ENCODE peak calls at places on chromosomes 11 and 22, in five cellular contexts. S, Z, R, M and Q are unnamed samples.

GRCh38 chr22:35008213-35008612 is 57.7 kb upstream of the ISX start:
- DNase-seq in S (no peak), Z (no peak), R (no peak), M (no peak), Q (no peak)

GRCh38 chr22:38461057-38461413 is 6.0 kb upstream of the KCNJ4 start:
- DNase-seq in S (no peak), Z (no peak), R (no peak), M (no peak), Q (no peak)

GRCh38 chr22:26894766-26895485 is 237.5 kb downstream of the MIAT start:
- DNase-seq in S (peak), Z (no peak), R (no peak), M (peak), Q (no peak)

GRCh38 chr11:116415095-116415494 is 357.7 kb downstream of the BUD13 start:
- DNase-seq in S (peak), Z (no peak), R (no peak), M (no peak), Q (no peak)

GRCh38 chr22:31752096-31752847 is 1.5 kb upstream of the DEPDC5 start:
- DNase-seq in S (no peak), Z (no peak), R (no peak), M (no peak), Q (no peak)

GRCh38 chr11:3049430-3050243 is 7.6 kb downstream of the CARS1 start:
- DNase-seq in S (peak), Z (peak), R (peak), M (peak), Q (peak)

GRCh38 chr11:121670792-121671275 is 218.1 kb upstream of the SORL1-AS1 start:
- DNase-seq in S (peak), Z (no peak), R (no peak), M (peak), Q (no peak)

GRCh38 chr22:38067771-38068360 is 10.7 kb downstream of the PICK1 start:
- DNase-seq in S (no peak), Z (no peak), R (no peak), M (no peak), Q (no peak)

GRCh38 chr11:67053896-67054850 is 2.5 kb upstream of the RHOD start:
- DNase-seq in S (peak), Z (no peak), R (peak), M (peak), Q (no peak)

GRCh38 chr22:31944700-31945477 is 554 bp downstream of the YWHAH start:
- DNase-seq in S (no peak), Z (peak), R (peak), M (peak), Q (no peak)

GRCh38 chr22:37256075-37256726 is 12.1 kb upstream of the RAC2 start:
- DNase-seq in S (no peak), Z (peak), R (peak), M (no peak), Q (no peak)

GRCh38 chr11:106156290-106156937 is 79.0 kb downstream of the AASDHPPT start:
- DNase-seq in S (peak), Z (no peak), R (no peak), M (peak), Q (peak)

GRCh38 chr11:62431171-62431895 is 12.5 kb downstream of the SCGB1A1 start:
- DNase-seq in S (no peak), Z (no peak), R (no peak), M (peak), Q (no peak)

GRCh38 chr22:33723915-33724314 is 196.4 kb downstream of the LARGE1 start:
- DNase-seq in S (no peak), Z (no peak), R (no peak), M (no peak), Q (no peak)

GRCh38 chr11:28659716-28660348 is 551.6 kb downstream of the METTL15 start:
- DNase-seq in S (no peak), Z (no peak), R (no peak), M (peak), Q (no peak)

GRCh38 chr11:30143098-30143705 is 87.6 kb upstream of the FSHB start:
- DNase-seq in S (peak), Z (no peak), R (no peak), M (peak), Q (no peak)

GRCh38 chr11:118659956-118660645 is 19.3 kb downstream of the TREH start:
- DNase-seq in S (no peak), Z (no peak), R (no peak), M (no peak), Q (no peak)

GRCh38 chr22:46003271-46004091 is 26.5 kb upstream of the WNT7B start:
- DNase-seq in S (no peak), Z (peak), R (no peak), M (no peak), Q (no peak)

GRCh38 chr11:14029971-14030531 is 67.5 kb downstream of the SPON1 start:
- DNase-seq in S (no peak), Z (peak), R (peak), M (peak), Q (peak)

GRCh38 chr22:32353292-32353691 is 4.4 kb upstream of the RFPL3 start:
- DNase-seq in S (no peak), Z (no peak), R (no peak), M (no peak), Q (no peak)

GRCh38 chr11:37502202-37502601 is 904.2 kb upstream of the RAG2 start:
- DNase-seq in S (no peak), Z (no peak), R (no peak), M (peak), Q (no peak)

GRCh38 chr11:58998480-58999290 is 59.4 kb downstream of the GLYATL1 start:
- DNase-seq in S (no peak), Z (no peak), R (no peak), M (no peak), Q (no peak)

GRCh38 chr22:44330727-44331660 is 18.2 kb upstream of the SHISAL1 start:
- DNase-seq in S (no peak), Z (no peak), R (no peak), M (peak), Q (no peak)

GRCh38 chr11:130645164-130645859 is 196.9 kb downstream of the ADAMTS15 start:
- DNase-seq in S (no peak), Z (no peak), R (no peak), M (no peak), Q (peak)

GRCh38 chr11:86152006-86152862 is 83.3 kb upstream of the PICALM start:
- DNase-seq in S (no peak), Z (no peak), R (no peak), M (peak), Q (no peak)

GRCh38 chr11:44263711-44264110 is 46.2 kb downstream of the ALX4 start:
- DNase-seq in S (no peak), Z (no peak), R (no peak), M (no peak), Q (no peak)

DNA sequence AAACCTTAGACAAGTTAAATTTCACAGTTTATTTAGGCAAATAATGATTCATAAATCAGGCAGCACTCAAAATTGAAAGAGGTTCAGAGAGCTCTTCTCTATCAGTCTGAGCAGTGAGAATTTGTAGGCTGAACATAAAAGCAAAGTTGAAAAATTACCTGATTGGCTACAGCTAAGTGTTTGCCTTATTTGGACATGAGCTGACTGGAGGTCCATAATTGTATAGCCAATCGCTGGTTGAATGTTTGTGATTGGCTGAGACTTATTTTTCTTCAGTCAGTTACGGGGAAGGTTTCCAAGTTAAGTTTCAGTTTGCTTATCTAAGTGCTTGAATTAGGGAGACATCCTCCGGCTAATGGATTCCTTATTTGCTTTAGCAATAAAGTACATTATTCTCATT is 527.5 kb downstream of the CNTN5 start:
- DNase-seq in S (no peak), Z (no peak), R (no peak), M (no peak), Q (no peak)
- H3K4me3 ChIP-seq in S (no peak), Z (no peak), R (no peak), M (peak), Q (no peak)

DNA sequence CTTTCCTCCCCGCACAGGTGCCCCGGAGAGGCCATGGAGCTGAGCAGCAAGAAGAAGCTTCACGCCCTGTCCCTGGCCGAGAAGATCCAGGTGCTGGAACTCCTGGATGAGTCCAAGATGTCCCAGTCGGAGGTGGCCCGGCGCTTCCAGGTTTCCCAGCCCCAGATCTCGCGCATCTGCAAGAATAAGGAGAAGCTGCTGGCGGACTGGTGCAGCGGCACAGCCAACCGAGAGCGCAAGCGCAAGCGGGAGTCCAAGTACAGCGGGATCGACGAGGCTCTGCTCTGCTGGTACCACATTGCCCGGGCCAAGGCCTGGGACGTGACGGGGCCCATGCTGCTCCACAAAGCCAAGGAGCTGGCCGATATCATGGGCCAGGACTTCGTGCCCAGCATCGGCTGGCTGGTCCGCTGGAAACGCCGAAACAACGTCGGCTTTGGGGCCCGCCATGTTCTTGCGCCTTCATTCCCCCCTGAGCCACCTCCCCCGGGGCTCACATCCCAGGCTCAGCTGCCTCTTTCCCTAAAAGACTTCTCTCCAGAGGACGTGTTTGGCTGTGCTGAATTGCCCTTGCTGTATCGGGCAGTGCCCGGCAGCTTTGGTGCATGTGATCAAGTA is 1.3 kb downstream of the TIGD3 start:
- DNase-seq in S (no peak), Z (peak), R (peak), M (peak), Q (no peak)
- H3K4me3 ChIP-seq in S (peak), Z (peak), R (no peak), M (peak), Q (no peak)

GRCh38 chr22:23144926-23145906 is at the start of gene RAB36:
- DNase-seq in S (peak), Z (peak), R (peak), M (peak), Q (peak)
- H3K4me3 ChIP-seq in S (peak), Z (peak), R (peak), M (peak), Q (peak)

GRCh38 chr11:102293873-102294601 is 23.2 kb upstream of the BIRC3 start:
- DNase-seq in S (no peak), Z (no peak), R (no peak), M (peak), Q (no peak)
- H3K4me3 ChIP-seq in S (no peak), Z (peak), R (no peak), M (no peak), Q (no peak)

DNA sequence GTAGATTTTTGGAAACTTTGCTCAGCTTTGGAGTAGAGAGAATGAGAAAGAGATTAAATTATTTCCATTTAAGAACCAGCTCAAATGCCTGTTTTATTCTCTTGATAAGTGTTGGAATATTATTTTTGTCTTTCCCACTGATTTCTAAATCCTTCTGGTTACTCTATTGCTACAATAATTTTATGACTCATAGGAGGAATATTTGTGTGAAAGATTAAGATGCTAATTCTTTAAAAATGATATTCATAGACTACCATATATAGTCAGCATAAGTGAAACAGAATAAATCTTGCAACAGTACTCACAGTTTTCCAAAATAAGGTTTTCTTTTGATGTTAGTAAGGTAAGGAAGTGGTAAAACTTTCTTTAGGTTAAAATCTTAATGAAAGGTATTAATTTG is 60.9 kb downstream of the YAP1 start:
- DNase-seq in S (peak), Z (no peak), R (no peak), M (peak), Q (no peak)
- H3K4me3 ChIP-seq in S (no peak), Z (no peak), R (no peak), M (peak), Q (no peak)

GRCh38 chr22:42282943-42283287 is 12.5 kb upstream of the TCF20 start:
- DNase-seq in S (no peak), Z (no peak), R (no peak), M (no peak), Q (no peak)

GRCh38 chr22:42285604-42286003 is 15.2 kb upstream of the TCF20 start:
- DNase-seq in S (no peak), Z (no peak), R (no peak), M (no peak), Q (no peak)

GRCh38 chr22:42283288-42284229 is 13.1 kb upstream of the TCF20 start:
- DNase-seq in S (no peak), Z (peak), R (peak), M (peak), Q (no peak)

GRCh38 chr22:42284643-42285181 is 14.3 kb upstream of the TCF20 start:
- DNase-seq in S (no peak), Z (peak), R (peak), M (no peak), Q (no peak)

DNA sequence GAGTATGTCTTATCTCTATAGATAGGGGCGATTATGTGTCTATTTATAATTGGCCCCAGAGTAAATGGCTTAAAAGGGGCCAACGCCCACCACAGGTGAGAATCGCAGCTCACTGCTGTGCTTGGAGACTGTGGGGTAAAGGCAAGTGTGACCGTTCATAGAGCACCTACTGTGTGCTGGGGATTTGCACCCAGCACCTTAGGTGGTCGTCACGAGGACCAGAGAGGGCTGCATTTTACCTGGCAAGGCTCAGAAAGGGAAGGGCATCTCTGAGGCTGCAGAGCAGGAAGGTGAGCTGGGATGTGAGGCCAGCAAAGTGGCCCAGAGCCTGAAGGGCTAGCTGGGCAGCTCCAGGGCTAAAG is 13.8 kb upstream of the TCF20 start:
- DNase-seq in S (no peak), Z (no peak), R (peak), M (no peak), Q (no peak)
- H3K4me3 ChIP-seq in S (no peak), Z (no peak), R (no peak), M (no peak), Q (no peak)

GRCh38 chr11:60378359-60378758 is at the start of gene MS4A7:
- DNase-seq in S (no peak), Z (peak), R (peak), M (no peak), Q (no peak)
- H3K4me3 ChIP-seq in S (no peak), Z (peak), R (peak), M (no peak), Q (no peak)

GRCh38 chr11:812390-812789 is 2.6 kb downstream of the RPLP2 start:
- DNase-seq in S (no peak), Z (no peak), R (no peak), M (no peak), Q (no peak)

GRCh38 chr11:811446-812245 is 1.9 kb downstream of the RPLP2 start:
- DNase-seq in S (no peak), Z (no peak), R (no peak), M (peak), Q (no peak)

GRCh38 chr11:815675-816432 is 2.9 kb upstream of the PNPLA2 start:
- DNase-seq in S (no peak), Z (no peak), R (no peak), M (no peak), Q (no peak)

GRCh38 chr11:813037-813436 is 3.3 kb downstream of the RPLP2 start:
- DNase-seq in S (no peak), Z (no peak), R (no peak), M (no peak), Q (no peak)

DNA sequence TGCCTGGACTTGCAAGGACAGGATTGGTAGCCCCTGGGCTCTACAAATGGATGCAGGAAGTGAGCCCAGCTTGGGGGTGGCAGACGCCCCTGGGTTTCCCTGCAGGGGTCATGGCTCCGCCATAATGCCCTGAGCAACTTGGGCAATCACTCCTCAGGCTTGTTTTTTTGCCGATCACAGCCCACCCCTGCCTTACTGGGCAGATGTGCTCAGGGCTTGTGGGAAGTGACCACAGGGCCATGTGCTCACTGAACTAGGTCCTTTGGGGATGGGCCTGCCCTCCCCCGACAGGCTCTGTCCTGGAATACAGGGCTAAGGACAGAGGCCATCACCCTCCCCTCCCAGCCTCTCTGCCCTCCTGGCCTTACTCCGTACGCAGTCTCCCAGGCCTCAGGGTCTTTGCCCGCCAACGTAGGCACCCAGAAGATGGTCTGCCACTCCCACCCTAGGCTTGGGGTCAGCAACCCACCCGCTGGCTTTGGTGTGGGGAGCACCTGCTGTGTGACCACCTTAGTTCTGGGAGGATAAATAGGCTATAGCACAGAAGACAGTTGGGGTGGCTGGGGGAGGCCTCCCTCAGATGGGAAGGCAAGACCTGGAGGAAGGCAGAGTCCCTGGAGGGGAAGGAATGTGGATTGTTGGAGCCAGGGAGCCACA is 3.8 kb downstream of the RPLP2 start:
- DNase-seq in S (no peak), Z (no peak), R (no peak), M (no peak), Q (no peak)
- H3K4me3 ChIP-seq in S (no peak), Z (no peak), R (no peak), M (no peak), Q (no peak)

GRCh38 chr22:19717181-19717580 is 2.9 kb downstream of the SEPTIN5 start:
- DNase-seq in S (no peak), Z (no peak), R (no peak), M (no peak), Q (no peak)

GRCh38 chr22:19718255-19719054 is 4.2 kb downstream of the SEPTIN5 start:
- DNase-seq in S (no peak), Z (no peak), R (no peak), M (no peak), Q (no peak)

GRCh38 chr22:19716829-19717105 is 2.5 kb downstream of the SEPTIN5 start:
- DNase-seq in S (no peak), Z (no peak), R (no peak), M (no peak), Q (no peak)

GRCh38 chr22:19719055-19719482 is 4.3 kb upstream of the GP1BB start:
- DNase-seq in S (no peak), Z (no peak), R (no peak), M (peak), Q (no peak)

GRCh38 chr22:19717691-19718254 is 3.5 kb downstream of the SEPTIN5 start:
- DNase-seq in S (no peak), Z (peak), R (peak), M (peak), Q (no peak)
- H3K4me3 ChIP-seq in S (peak), Z (peak), R (peak), M (peak), Q (peak)

DNA sequence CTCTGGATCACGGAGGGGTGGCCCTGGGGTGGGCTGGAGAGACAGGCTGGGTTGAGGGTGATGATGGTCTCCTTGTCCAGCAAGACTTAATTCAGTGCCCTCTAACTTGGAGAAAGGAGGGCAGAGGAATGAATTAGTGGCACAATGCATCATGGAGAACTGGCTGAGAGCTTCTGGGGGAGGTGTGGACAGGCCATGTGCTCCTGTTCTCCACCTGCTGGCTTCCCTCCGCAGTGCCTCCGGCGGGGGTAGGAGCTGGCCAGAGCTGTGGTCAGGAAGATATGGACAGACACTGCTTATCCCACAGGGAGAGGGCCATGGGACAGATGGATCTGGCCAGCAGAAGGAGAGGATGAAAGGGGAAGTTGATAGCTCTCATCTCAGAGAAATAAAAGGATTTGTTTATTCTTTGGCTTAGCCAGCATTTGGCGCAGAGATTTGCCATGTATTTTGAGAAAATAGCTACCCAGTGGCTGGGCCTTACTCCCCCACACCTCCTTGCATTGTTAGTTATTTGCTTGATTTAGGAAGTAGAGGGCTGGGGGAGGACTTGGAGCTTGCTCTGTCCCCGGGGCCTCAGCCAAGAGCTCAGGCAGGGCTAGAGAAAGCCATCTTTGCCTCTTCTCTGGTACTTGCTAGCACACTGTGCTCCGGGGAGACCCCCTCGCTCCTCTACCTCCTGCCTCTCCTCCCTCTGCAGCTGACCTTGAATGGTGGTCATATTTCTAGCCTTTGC is 93.2 kb downstream of the SCN3B start:
- DNase-seq in S (no peak), Z (no peak), R (no peak), M (peak), Q (no peak)
- H3K4me3 ChIP-seq in S (no peak), Z (no peak), R (no peak), M (peak), Q (no peak)